ENCODE peak calls at places on chromosomes 7 and 10, in ten cellular contexts. G is M059J, Q is NB4, A is GM06990, L is fibroblast of pulmonary artery, B is T-helper 1 cell, Z is epithelial cell of prostate, K is iris pigment epithelial cell, R is neural progenitor cell, M is HAP-1. S is an unnamed sample.

GRCh38 chr7:28855538-28856217 is 102.5 kb downstream of the TRIL start:
- DNase-seq in G (peak), Q (no peak), A (no peak), L (peak), B (no peak), Z (peak), K (peak), R (no peak), M (no peak), S (peak)

GRCh38 chr7:150962743-150963399 is 15.2 kb downstream of the KCNH2 start:
- DNase-seq in G (no peak), Q (peak), A (no peak), L (peak), B (peak), Z (no peak), K (peak), R (peak), M (no peak), S (peak)

GRCh38 chr7:137445998-137446397 is 102.5 kb upstream of the PTN start:
- DNase-seq in G (no peak), Q (no peak), A (no peak), L (no peak), B (no peak), Z (no peak), K (no peak), R (no peak), M (no peak), S (no peak)

GRCh38 chr10:86648706-86649426 is 5.5 kb upstream of the OPN4 start:
- DNase-seq in G (peak), Q (no peak), A (no peak), L (peak), B (no peak), Z (peak), K (no peak), R (no peak), M (no peak), S (no peak)

GRCh38 chr10:79137404-79137803 is 68.6 kb downstream of the ZMIZ1 start:
- DNase-seq in G (no peak), Q (no peak), A (no peak), L (no peak), B (no peak), Z (no peak), K (no peak), R (no peak), M (no peak), S (no peak)

GRCh38 chr7:129401228-129401967 is 32.8 kb upstream of the STRIP2 start:
- DNase-seq in G (peak), Q (peak), A (no peak), L (peak), B (no peak), Z (no peak), K (peak), R (no peak), M (no peak), S (no peak)

GRCh38 chr7:76231583-76231982 is 29.9 kb downstream of the SRRM3 start:
- DNase-seq in G (no peak), Q (peak), A (no peak), L (no peak), B (no peak), Z (no peak), K (no peak), R (no peak), M (no peak), S (no peak)

GRCh38 chr10:97659589-97659988 is 19.1 kb downstream of the PI4K2A start:
- DNase-seq in G (no peak), Q (peak), A (no peak), L (peak), B (no peak), Z (no peak), K (peak), R (no peak), M (no peak), S (no peak)

GRCh38 chr10:94963901-94964300 is 25.4 kb downstream of the CYP2C9 start:
- DNase-seq in G (peak), Q (peak), A (no peak), L (peak), B (no peak), Z (peak), K (peak), R (peak), M (peak), S (no peak)

GRCh38 chr7:29989257-29989995 is at the start of gene SCRN1:
- DNase-seq in G (peak), Q (peak), A (peak), L (peak), B (no peak), Z (no peak), K (peak), R (peak), M (peak), S (peak)

GRCh38 chr7:111639894-111640293 is 77.6 kb upstream of the IMMP2L start:
- DNase-seq in G (peak), Q (no peak), A (no peak), L (peak), B (no peak), Z (no peak), K (peak), R (no peak), M (no peak), S (no peak)

GRCh38 chr7:1242601-1243289 is 10.1 kb downstream of the UNCX start:
- DNase-seq in G (no peak), Q (no peak), A (no peak), L (no peak), B (no peak), Z (no peak), K (no peak), R (peak), M (no peak), S (no peak)

GRCh38 chr7:2613926-2614613 is 17.7 kb upstream of the TTYH3 start:
- DNase-seq in G (peak), Q (peak), A (no peak), L (peak), B (no peak), Z (no peak), K (no peak), R (no peak), M (no peak), S (no peak)

GRCh38 chr10:83881647-83882046 is 257.7 kb upstream of the GHITM start:
- DNase-seq in G (no peak), Q (no peak), A (no peak), L (no peak), B (no peak), Z (no peak), K (no peak), R (peak), M (no peak), S (no peak)

GRCh38 chr10:102451105-102451969 is at the start of gene C10orf95:
- DNase-seq in G (no peak), Q (no peak), A (no peak), L (no peak), B (no peak), Z (no peak), K (no peak), R (no peak), M (peak), S (no peak)

GRCh38 chr7:28626191-28626590 is 213.9 kb downstream of the CREB5 start:
- DNase-seq in G (no peak), Q (no peak), A (no peak), L (no peak), B (no peak), Z (no peak), K (no peak), R (no peak), M (no peak), S (no peak)

GRCh38 chr7:2631924-2632716 is at the start of gene TTYH3:
- DNase-seq in G (peak), Q (peak), A (no peak), L (no peak), B (no peak), Z (no peak), K (no peak), R (no peak), M (no peak), S (no peak)

GRCh38 chr10:77398558-77398957 is 239.1 kb downstream of the KCNMA1 start:
- DNase-seq in G (no peak), Q (no peak), A (no peak), L (no peak), B (no peak), Z (no peak), K (no peak), R (no peak), M (no peak), S (no peak)

GRCh38 chr10:72243822-72244437 is 27.9 kb upstream of the ASCC1 start:
- DNase-seq in G (no peak), Q (no peak), A (no peak), L (peak), B (no peak), Z (no peak), K (peak), R (no peak), M (peak), S (no peak)

GRCh38 chr7:14978687-14979086 is 76.1 kb upstream of the DGKB start:
- DNase-seq in G (no peak), Q (no peak), A (no peak), L (no peak), B (no peak), Z (no peak), K (no peak), R (no peak), M (no peak), S (no peak)

GRCh38 chr10:93039721-93040120 is 20.9 kb upstream of the CYP26C1 start:
- DNase-seq in G (peak), Q (peak), A (no peak), L (peak), B (no peak), Z (no peak), K (peak), R (peak), M (peak), S (no peak)

GRCh38 chr10:77173615-77174461 is 463.8 kb downstream of the KCNMA1 start:
- DNase-seq in G (peak), Q (peak), A (no peak), L (peak), B (peak), Z (no peak), K (peak), R (peak), M (peak), S (peak)

GRCh38 chr10:128854965-128855364 is 612.1 kb upstream of the MGMT start:
- DNase-seq in G (peak), Q (no peak), A (no peak), L (peak), B (no peak), Z (no peak), K (no peak), R (peak), M (no peak), S (no peak)

GRCh38 chr10:77456414-77456813 is 181.2 kb downstream of the KCNMA1 start:
- DNase-seq in G (peak), Q (no peak), A (no peak), L (no peak), B (no peak), Z (no peak), K (no peak), R (no peak), M (no peak), S (no peak)

S was measured in 8988T.